ENCODE peak calls at places on chromosomes 11 and 22, in six cellular contexts. E, O, A, I, S and Y are unnamed samples.

GRCh38 chr11:116499396-116500001 is 273.3 kb downstream of the BUD13 start:
- DNase-seq in E (peak; percentile 94), S (no peak), O (peak; percentile 45), I (peak; percentile 99), A (no peak), Y (no peak)

GRCh38 chr11:115886111-115886733 is 382.0 kb upstream of the CADM1 start:
- DNase-seq in O (no peak), S (no peak), A (no peak), I (no peak), E (no peak), Y (no peak)

GRCh38 chr22:45880091-45880651 is 96.8 kb downstream of the WNT7B start:
- DNase-seq in E (no peak), S (peak; percentile 66), A (no peak), O (no peak), I (peak; percentile 51), Y (no peak)

GRCh38 chr11:80085563-80085962 is 644.7 kb upstream of the TENM4 start:
- DNase-seq in S (no peak), I (no peak), O (no peak), A (no peak), E (no peak), Y (no peak)

GRCh38 chr11:61766353-61766841 is 14.0 kb downstream of the MYRF start:
- DNase-seq in E (no peak), A (no peak), I (no peak), S (no peak), O (no peak), Y (no peak)

GRCh38 chr11:33735426-33736147 is 636 bp downstream of the CD59 start:
- DNase-seq in O (peak; percentile 28), E (no peak), I (peak; percentile 54), A (peak; percentile 56), S (peak; percentile 81), Y (no peak)

GRCh38 chr11:75135021-75135650 is 15.8 kb upstream of the SLCO2B1 start:
- DNase-seq in E (no peak), S (no peak), I (no peak), A (no peak), O (no peak), Y (no peak)

GRCh38 chr22:19368876-19369275 is 62.7 kb downstream of the HIRA start:
- DNase-seq in A (no peak), I (no peak), S (no peak), O (no peak), E (no peak), Y (no peak)

GRCh38 chr22:37309221-37310074 is 27.1 kb downstream of the CYTH4 start:
- DNase-seq in O (no peak), E (no peak), A (no peak), S (peak; percentile 88), I (no peak), Y (no peak)

GRCh38 chr11:85170184-85170583 is 457.0 kb downstream of the DLG2 start:
- DNase-seq in O (peak; percentile 2), S (no peak), A (peak; percentile 81), E (no peak), I (no peak), Y (no peak)

GRCh38 chr11:42526366-42526765 is 785.4 kb upstream of the API5 start:
- DNase-seq in S (no peak), E (no peak), I (no peak), A (no peak), O (no peak), Y (no peak)

GRCh38 chr11:13440100-13440855 is 22.7 kb downstream of the BTBD10 start:
- DNase-seq in S (no peak), A (peak; percentile 92), E (no peak), I (no peak), O (peak; percentile 92), Y (no peak)

GRCh38 chr22:25402501-25403283 is 161.8 kb upstream of the GRK3 start:
- DNase-seq in A (peak; percentile 51), E (no peak), S (no peak), I (no peak), O (peak; percentile 40), Y (no peak)

GRCh38 chr11:44727373-44728084 is 767 bp downstream of the TSPAN18 start:
- DNase-seq in O (peak; percentile 70), S (peak; percentile 94), A (peak; percentile 67), E (peak; percentile 82), I (peak; percentile 93), Y (peak; percentile 97)

GRCh38 chr11:116454020-116454645 is 318.7 kb downstream of the BUD13 start:
- DNase-seq in I (peak; percentile 78), O (peak; percentile 46), A (peak; percentile 5), E (peak; percentile 52), S (no peak), Y (no peak)

GRCh38 chr11:74221816-74222215 is 50.7 kb downstream of the PPME1 start:
- DNase-seq in S (no peak), O (no peak), E (no peak), I (no peak), A (no peak), Y (no peak)

GRCh38 chr22:31141551-31141950 is 1.2 kb upstream of the PLA2G3 start:
- DNase-seq in A (no peak), S (no peak), O (no peak), I (no peak), E (no peak), Y (no peak)

GRCh38 chr22:31139066-31139465 is 1.2 kb downstream of the PLA2G3 start:
- DNase-seq in E (no peak), A (peak; percentile 22), S (no peak), I (no peak), O (no peak), Y (no peak)

GRCh38 chr22:31140746-31141145 is 438 bp upstream of the PLA2G3 start:
- DNase-seq in E (no peak), A (no peak), S (no peak), O (no peak), I (no peak), Y (no peak)

GRCh38 chr22:31138126-31138525 is 2.2 kb downstream of the PLA2G3 start:
- DNase-seq in S (no peak), I (no peak), A (no peak), O (no peak), E (no peak), Y (no peak)

GRCh38 chr22:31139866-31140716 is at the start of gene PLA2G3:
- DNase-seq in I (peak; percentile 91), S (no peak), E (peak; percentile 76), O (no peak), A (peak; percentile 61), Y (no peak)
- TF ChIP-seq CTCF in I (peak; percentile 30), S (no peak), E (no peak), O (no peak), A (no peak), Y (no peak)

GRCh38 chr22:43880743-43881055 is 11.1 kb downstream of the PNPLA5 start:
- DNase-seq in A (no peak), E (no peak), S (peak; percentile 61), O (no peak), I (no peak), Y (no peak)

GRCh38 chr22:43881091-43882061 is 10.4 kb downstream of the PNPLA5 start:
- DNase-seq in O (no peak), S (peak; percentile 66), E (no peak), A (no peak), I (no peak), Y (no peak)

GRCh38 chr22:43878079-43878795 is 13.6 kb downstream of the PNPLA5 start:
- DNase-seq in I (no peak), A (no peak), E (no peak), S (peak; percentile 27), O (no peak), Y (no peak)

GRCh38 chr22:43878831-43879550 is 12.8 kb downstream of the PNPLA5 start:
- DNase-seq in A (no peak), E (no peak), S (peak; percentile 49), O (no peak), I (no peak), Y (no peak)

GRCh38 chr22:43879901-43880742 is 11.7 kb downstream of the PNPLA5 start:
- DNase-seq in S (peak; percentile 24), O (no peak), I (no peak), A (no peak), E (no peak), Y (no peak)
- TF ChIP-seq CTCF in S (no peak), O (no peak), I (no peak), A (no peak), E (no peak), Y (no peak)

GRCh38 chr11:11968511-11969280 is 39.7 kb downstream of the DKK3 start:
- DNase-seq in S (peak; percentile 61), O (peak; percentile 94), A (no peak), I (no peak), E (no peak), Y (no peak)

GRCh38 chr11:11966354-11966741 is 42.1 kb downstream of the DKK3 start:
- DNase-seq in O (no peak), E (no peak), A (no peak), S (peak; percentile 51), I (no peak), Y (no peak)

GRCh38 chr11:11967669-11968510 is 40.5 kb downstream of the DKK3 start:
- DNase-seq in I (no peak), A (no peak), S (peak; percentile 45), O (no peak), E (no peak), Y (no peak)

GRCh38 chr11:11965656-11966353 is 42.6 kb downstream of the DKK3 start:
- DNase-seq in A (no peak), S (peak; percentile 69), E (no peak), O (no peak), I (no peak), Y (no peak)

GRCh38 chr11:11966826-11967668 is 41.4 kb downstream of the DKK3 start:
- DNase-seq in A (peak; percentile 51), S (peak; percentile 86), O (peak; percentile 30), I (peak; percentile 89), E (peak; percentile 81), Y (peak; percentile 65)
- TF ChIP-seq CTCF in A (peak; percentile 67), S (peak; percentile 77), O (peak; percentile 66), I (peak; percentile 96), E (peak; percentile 76), Y (peak; percentile 73)

GRCh38 chr11:125945011-125945796 is 640 bp upstream of the VSIG10L2 start:
- DNase-seq in E (no peak), S (no peak), A (no peak), I (no peak), O (no peak), Y (no peak)

GRCh38 chr11:125946712-125947418 is 1.0 kb downstream of the VSIG10L2 start:
- DNase-seq in O (no peak), E (no peak), A (no peak), S (no peak), I (no peak), Y (no peak)

GRCh38 chr11:125947419-125948277 is 1.8 kb downstream of the VSIG10L2 start:
- DNase-seq in I (peak; percentile 38), S (no peak), E (no peak), A (no peak), O (no peak), Y (no peak)

GRCh38 chr11:125944350-125945010 is 1.4 kb upstream of the VSIG10L2 start:
- DNase-seq in A (no peak), I (peak; percentile 43), E (no peak), S (no peak), O (no peak), Y (no peak)

DNA sequence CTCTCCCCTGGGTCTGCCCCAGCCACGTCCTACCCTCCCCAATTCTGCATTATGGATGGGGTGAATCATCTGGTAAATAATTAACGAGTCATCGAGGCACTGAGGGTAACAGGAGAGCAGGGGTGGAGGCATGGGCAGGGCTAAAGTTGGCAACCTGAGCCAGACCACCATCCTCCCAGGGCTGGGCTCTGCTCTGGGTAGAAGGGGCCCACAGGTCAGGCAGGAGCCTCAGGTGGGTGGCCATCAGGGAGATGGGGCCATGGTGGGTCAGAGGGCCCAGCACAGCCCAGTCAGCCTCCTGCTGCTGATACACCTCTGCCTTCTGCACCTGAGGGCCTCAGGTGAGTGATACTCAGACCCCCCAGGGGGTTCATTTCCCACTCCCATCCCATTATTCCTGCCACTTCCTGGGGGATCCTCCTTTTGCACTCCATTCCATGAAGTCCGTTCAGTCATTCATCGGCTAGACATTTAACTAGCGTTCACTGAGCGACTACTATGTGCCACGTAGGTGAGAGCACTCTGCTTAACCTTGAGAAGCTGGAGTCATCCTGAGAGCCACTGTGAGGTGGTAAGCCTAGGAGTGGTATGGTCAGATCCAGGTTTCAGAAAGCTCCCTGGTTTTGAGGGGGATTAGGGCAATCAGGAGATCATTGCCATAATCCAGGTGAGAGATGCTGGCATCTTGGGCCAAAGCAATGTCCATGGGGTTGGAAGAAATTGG is at the start of gene VSIG10L2:
- DNase-seq in I (no peak), S (no peak), A (no peak), O (no peak), E (no peak), Y (no peak)
- TF ChIP-seq CTCF in I (no peak), S (no peak), A (no peak), O (no peak), E (no peak), Y (no peak)